ENCODE peak calls at places on chromosomes 7 and 10, in four cellular contexts. One of them, this sample, is unnamed.

GRCh38 chr10:14489522-14490177 is 158.9 kb upstream of the FRMD4A start:
- DNase-seq in K562: no peak
- DNase-seq in HepG2: no peak
- DNase-seq in GM12878: no peak
- DNase-seq in this sample: no peak

GRCh38 chr7:110760341-110760740 is 330.6 kb upstream of the LRRN3 start:
- DNase-seq in GM12878: no peak
- DNase-seq in K562: no peak
- DNase-seq in HepG2: no peak
- DNase-seq in this sample: no peak

GRCh38 chr7:55438765-55439525 is 73.8 kb downstream of the LANCL2 start:
- DNase-seq in GM12878: no peak
- DNase-seq in K562: no peak
- DNase-seq in HepG2: no peak
- DNase-seq in this sample: no peak

GRCh38 chr10:5544216-5544805 is 19.6 kb downstream of the CALML3 start:
- DNase-seq in GM12878: no peak
- DNase-seq in HepG2: no peak
- DNase-seq in K562: no peak
- DNase-seq in this sample: no peak

GRCh38 chr7:85023066-85023687 is 163.7 kb downstream of the SEMA3D start:
- DNase-seq in HepG2: peak
- DNase-seq in K562: peak
- DNase-seq in GM12878: no peak
- DNase-seq in this sample: no peak

GRCh38 chr7:43033369-43033768 is 79.1 kb upstream of the HECW1 start:
- DNase-seq in K562: no peak
- DNase-seq in HepG2: no peak
- DNase-seq in GM12878: no peak
- DNase-seq in this sample: no peak

GRCh38 chr7:153657182-153657800 is 394.9 kb upstream of the DPP6 start:
- DNase-seq in K562: no peak
- DNase-seq in GM12878: no peak
- DNase-seq in HepG2: no peak
- DNase-seq in this sample: no peak

GRCh38 chr7:45036317-45036716 is 36.3 kb downstream of the CCM2 start:
- DNase-seq in HepG2: peak
- DNase-seq in K562: no peak
- DNase-seq in GM12878: no peak
- DNase-seq in this sample: no peak

GRCh38 chr10:113232928-113233511 is 283.0 kb downstream of the TCF7L2 start:
- DNase-seq in GM12878: no peak
- DNase-seq in K562: no peak
- DNase-seq in HepG2: no peak
- DNase-seq in this sample: no peak

GRCh38 chr7:106604303-106604918 is 56.5 kb downstream of the CCDC71L start:
- DNase-seq in K562: no peak
- DNase-seq in GM12878: no peak
- DNase-seq in HepG2: no peak
- DNase-seq in this sample: no peak

GRCh38 chr7:8773518-8773917 is 340.1 kb downstream of the NXPH1 start:
- DNase-seq in GM12878: no peak
- DNase-seq in HepG2: no peak
- DNase-seq in K562: no peak
- DNase-seq in this sample: no peak

GRCh38 chr7:139094596-139094995 is 14.9 kb downstream of the ZC3HAV1 start:
- DNase-seq in GM12878: no peak
- DNase-seq in HepG2: no peak
- DNase-seq in K562: no peak
- DNase-seq in this sample: peak

GRCh38 chr10:94803307-94803706 is 40.8 kb downstream of the CYP2C19 start:
- DNase-seq in GM12878: no peak
- DNase-seq in K562: no peak
- DNase-seq in HepG2: no peak
- DNase-seq in this sample: no peak

GRCh38 chr7:48052748-48053147 is 17.4 kb downstream of the C7orf57 start:
- DNase-seq in K562: no peak
- DNase-seq in HepG2: no peak
- DNase-seq in GM12878: no peak
- DNase-seq in this sample: no peak

GRCh38 chr10:103651783-103652476 is 158.4 kb downstream of the NEURL1 start:
- DNase-seq in K562: no peak
- DNase-seq in HepG2: peak
- DNase-seq in GM12878: no peak
- DNase-seq in this sample: no peak

GRCh38 chr7:27031289-27032172 is 64.3 kb downstream of the HOXA1 start:
- DNase-seq in GM12878: peak
- DNase-seq in HepG2: no peak
- DNase-seq in K562: no peak
- DNase-seq in this sample: no peak

GRCh38 chr10:112650588-112651030 is 203.6 kb downstream of the VTI1A start:
- DNase-seq in K562: no peak
- DNase-seq in GM12878: no peak
- DNase-seq in HepG2: no peak
- DNase-seq in this sample: no peak

GRCh38 chr7:150317748-150318444 is 5.3 kb upstream of the LRRC61 start:
- DNase-seq in K562: peak
- DNase-seq in HepG2: no peak
- DNase-seq in GM12878: no peak
- DNase-seq in this sample: no peak

GRCh38 chr10:14751576-14752330 is 22.9 kb downstream of the FAM107B start:
- DNase-seq in HepG2: no peak
- DNase-seq in GM12878: no peak
- DNase-seq in K562: no peak
- DNase-seq in this sample: no peak

GRCh38 chr10:107649249-107649648 is 484.7 kb upstream of the SORCS1 start:
- DNase-seq in K562: no peak
- DNase-seq in HepG2: no peak
- DNase-seq in GM12878: no peak
- DNase-seq in this sample: no peak

GRCh38 chr10:95525033-95525418 is 36.1 kb downstream of the SORBS1 start:
- DNase-seq in HepG2: no peak
- DNase-seq in GM12878: no peak
- DNase-seq in K562: no peak
- DNase-seq in this sample: no peak

GRCh38 chr10:101092742-101093386 is 31.1 kb downstream of the KAZALD1 start:
- DNase-seq in HepG2: peak
- DNase-seq in GM12878: no peak
- DNase-seq in K562: no peak
- DNase-seq in this sample: no peak

GRCh38 chr10:28375399-28376354 is 72.8 kb upstream of the MPP7 start:
- DNase-seq in GM12878: no peak
- DNase-seq in K562: no peak
- DNase-seq in HepG2: no peak
- DNase-seq in this sample: peak

GRCh38 chr7:36407636-36408550 is 18.2 kb downstream of the ANLN start:
- DNase-seq in GM12878: no peak
- DNase-seq in HepG2: no peak
- DNase-seq in K562: no peak
- DNase-seq in this sample: no peak

GRCh38 chr7:45118830-45119452 is 7.4 kb upstream of the TBRG4 start:
- DNase-seq in HepG2: no peak
- DNase-seq in K562: no peak
- DNase-seq in GM12878: no peak
- DNase-seq in this sample: no peak

GRCh38 chr10:102646610-102647432 is 2.5 kb downstream of the TRIM8 start:
- DNase-seq in K562: no peak
- DNase-seq in HepG2: no peak
- DNase-seq in GM12878: no peak
- DNase-seq in this sample: no peak

GRCh38 chr7:96321041-96321669 is 743 bp downstream of the SLC25A13 start:
- DNase-seq in GM12878: peak
- DNase-seq in K562: peak
- DNase-seq in HepG2: peak
- DNase-seq in this sample: peak

GRCh38 chr7:28329616-28330373 is 82.5 kb upstream of the CREB5 start:
- DNase-seq in HepG2: no peak
- DNase-seq in K562: no peak
- DNase-seq in GM12878: no peak
- DNase-seq in this sample: no peak

GRCh38 chr7:135414850-135415439 is 95.0 kb downstream of the CNOT4 start:
- DNase-seq in K562: peak
- DNase-seq in GM12878: no peak
- DNase-seq in HepG2: peak
- DNase-seq in this sample: peak

GRCh38 chr10:110753462-110753861 is 109.3 kb downstream of the RBM20 start:
- DNase-seq in GM12878: no peak
- DNase-seq in HepG2: no peak
- DNase-seq in K562: no peak
- DNase-seq in this sample: no peak
- TF ChIP-seq TARDBP in GM12878: no peak
- TF ChIP-seq TARDBP in HepG2: no peak
- TF ChIP-seq TARDBP in K562: no peak
- TF ChIP-seq TARDBP in this sample: no peak

GRCh38 chr10:30857803-30858202 is 173.9 kb downstream of the ZNF438 start:
- DNase-seq in GM12878: no peak
- DNase-seq in HepG2: no peak
- DNase-seq in K562: no peak
- DNase-seq in this sample: no peak
- TF ChIP-seq BHLHE40 in GM12878: no peak
- TF ChIP-seq BHLHE40 in HepG2: no peak
- TF ChIP-seq BHLHE40 in K562: no peak
- TF ChIP-seq BHLHE40 in this sample: no peak

DNA sequence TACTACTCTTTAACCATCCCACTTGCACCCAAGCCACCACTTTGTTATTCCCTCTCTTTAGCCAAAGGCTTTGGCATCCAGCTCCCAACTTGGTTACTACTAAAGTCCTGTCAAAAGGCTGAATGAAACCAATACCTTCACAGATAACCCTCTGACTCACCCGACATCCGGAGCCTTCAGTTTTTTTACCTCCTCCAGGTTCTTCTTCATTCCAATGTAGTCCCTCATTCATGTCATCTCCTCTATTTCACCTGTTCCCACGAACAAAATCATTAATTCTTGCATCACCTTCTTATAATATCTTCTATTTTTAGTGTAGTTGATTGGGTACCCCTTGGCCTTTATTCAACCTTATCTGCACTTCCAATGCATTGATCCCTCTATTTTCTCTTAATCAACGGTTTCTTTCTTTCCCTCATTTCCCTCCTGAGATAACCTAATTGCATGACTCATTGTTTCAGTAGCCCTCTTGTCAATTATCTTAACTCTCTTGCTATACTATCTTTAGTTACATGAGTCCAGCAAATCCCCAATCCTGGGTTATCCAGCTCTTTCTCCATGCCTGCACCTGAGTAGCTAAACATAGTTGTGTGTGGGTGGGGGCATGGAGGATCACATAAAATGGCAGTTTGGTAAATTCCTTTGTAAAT is 87.2 kb upstream of the COL1A2 start:
- DNase-seq in GM12878: no peak
- DNase-seq in HepG2: no peak
- DNase-seq in K562: no peak
- DNase-seq in this sample: no peak
- TF ChIP-seq SP1 in GM12878: no peak
- TF ChIP-seq SP1 in HepG2: no peak
- TF ChIP-seq SP1 in K562: no peak
- TF ChIP-seq SP1 in this sample: no peak

DNA sequence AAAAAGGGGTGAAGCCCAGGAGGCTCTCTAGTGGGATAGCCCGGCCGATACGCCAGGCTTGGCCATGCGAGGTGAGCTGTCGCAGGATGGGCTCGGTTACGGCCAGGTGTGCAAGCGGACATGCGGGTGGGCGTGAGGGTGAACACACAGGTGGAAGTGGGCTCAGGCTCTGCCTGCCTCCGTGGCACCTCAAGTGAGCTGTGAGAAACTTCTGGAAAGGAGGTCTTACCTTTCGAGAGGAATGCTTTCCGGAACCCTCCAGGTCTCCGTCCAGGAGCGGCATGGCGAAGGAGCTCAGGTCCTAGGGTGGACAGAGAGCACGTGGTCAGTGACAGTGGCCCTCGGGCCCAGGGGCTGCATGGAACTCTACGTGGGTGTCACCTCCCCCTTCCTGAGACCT is 90.7 kb downstream of the PRKAG2 start:
- DNase-seq in GM12878: no peak
- DNase-seq in HepG2: no peak
- DNase-seq in K562: no peak
- DNase-seq in this sample: no peak
- TF ChIP-seq TARDBP in GM12878: no peak
- TF ChIP-seq TARDBP in HepG2: no peak
- TF ChIP-seq TARDBP in K562: no peak
- TF ChIP-seq TARDBP in this sample: no peak

GRCh38 chr10:8033812-8034665 is 20.4 kb upstream of the GATA3 start:
- DNase-seq in HepG2: no peak
- DNase-seq in GM12878: no peak
- DNase-seq in K562: no peak
- DNase-seq in this sample: no peak
- TF ChIP-seq BHLHE40 in HepG2: no peak
- TF ChIP-seq BHLHE40 in GM12878: no peak
- TF ChIP-seq BHLHE40 in K562: no peak
- TF ChIP-seq BHLHE40 in this sample: no peak

GRCh38 chr10:124949543-124949942 is 7.6 kb downstream of the ZRANB1 start:
- DNase-seq in HepG2: peak
- DNase-seq in GM12878: no peak
- DNase-seq in K562: no peak
- DNase-seq in this sample: no peak

GRCh38 chr10:124944982-124945381 is 3.1 kb downstream of the ZRANB1 start:
- DNase-seq in K562: no peak
- DNase-seq in GM12878: no peak
- DNase-seq in HepG2: no peak
- DNase-seq in this sample: no peak

GRCh38 chr10:124943301-124944092 is 1.6 kb downstream of the ZRANB1 start:
- DNase-seq in HepG2: no peak
- DNase-seq in K562: no peak
- DNase-seq in GM12878: no peak
- DNase-seq in this sample: no peak

GRCh38 chr10:124942317-124943169 is 620 bp downstream of the ZRANB1 start:
- DNase-seq in HepG2: no peak
- DNase-seq in GM12878: no peak
- DNase-seq in K562: no peak
- DNase-seq in this sample: no peak

GRCh38 chr10:124946945-124947344 is 5.0 kb downstream of the ZRANB1 start:
- DNase-seq in HepG2: no peak
- DNase-seq in K562: peak
- DNase-seq in GM12878: no peak
- DNase-seq in this sample: no peak
- TF ChIP-seq SP1 in HepG2: no peak
- TF ChIP-seq SP1 in K562: no peak
- TF ChIP-seq SP1 in GM12878: no peak
- TF ChIP-seq SP1 in this sample: no peak

DNA sequence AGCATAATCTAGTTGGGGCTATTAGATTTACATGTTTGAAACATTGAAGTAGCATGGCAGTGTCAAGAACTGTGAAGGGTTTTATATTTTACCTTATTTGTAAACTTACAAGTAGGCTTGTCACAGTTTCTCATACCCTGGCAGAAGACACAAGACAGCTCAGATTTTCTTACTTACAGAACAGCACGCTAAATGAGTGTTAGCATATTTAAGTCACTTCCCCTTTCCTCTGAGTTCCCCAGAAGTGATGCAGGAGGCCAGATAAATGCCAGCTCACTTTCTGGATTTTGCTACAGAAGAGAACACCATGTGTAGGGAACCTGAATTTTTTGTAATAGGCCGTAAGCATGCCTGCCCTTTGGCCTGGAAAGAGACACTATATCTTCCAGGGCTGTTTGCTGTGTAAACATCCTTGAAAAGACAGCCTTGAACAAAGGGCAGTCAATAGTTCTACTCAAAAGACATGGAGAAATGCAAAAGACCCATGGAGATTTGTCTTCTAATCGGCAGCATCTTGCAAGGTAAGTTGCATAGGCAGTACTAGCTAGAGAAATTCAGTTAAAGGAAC is 279.1 kb downstream of the PHF14 start:
- DNase-seq in HepG2: no peak
- DNase-seq in K562: no peak
- DNase-seq in GM12878: no peak
- DNase-seq in this sample: no peak
- TF ChIP-seq TARDBP in HepG2: no peak
- TF ChIP-seq TARDBP in K562: no peak
- TF ChIP-seq TARDBP in GM12878: no peak
- TF ChIP-seq TARDBP in this sample: no peak